ENCODE peak calls at places on chromosome 4, in seven cellular contexts. X is NCI-H748 treated with DMSO at 0.1 percent for 48 hours, F is HTR-8/SVneo, Z is GM23248, J is GM18507, T is NCI-H345, L is nephron progenitor cell. R is an unnamed sample.

GRCh38 chr4:16431871-16432270 is 205.6 kb upstream of the TAPT1 start:
- DNase-seq in X (no peak), F (no peak), Z (no peak), J (no peak), T (no peak), L (no peak), R (no peak)

GRCh38 chr4:184599492-184600135 is 49.6 kb downstream of the CASP3 start:
- DNase-seq in X (no peak), F (no peak), Z (peak), J (no peak), T (no peak), L (no peak), R (no peak)

GRCh38 chr4:40369437-40370278 is 34.5 kb downstream of the CHRNA9 start:
- DNase-seq in X (no peak), F (no peak), Z (no peak), J (no peak), T (no peak), L (no peak), R (no peak)

GRCh38 chr4:99414401-99414800 is 20.7 kb downstream of the ADH7 start:
- DNase-seq in X (no peak), F (no peak), Z (no peak), J (no peak), T (no peak), L (no peak), R (no peak)

GRCh38 chr4:158193171-158193749 is 17.0 kb upstream of the TMEM144 start:
- DNase-seq in X (peak), F (peak), Z (peak), J (no peak), T (peak), L (no peak), R (peak)

GRCh38 chr4:77073106-77073858 is 2.5 kb downstream of the CCNI start:
- DNase-seq in X (no peak), F (no peak), Z (peak), J (no peak), T (no peak), L (no peak), R (no peak)

GRCh38 chr4:11323771-11324170 is 104.9 kb downstream of the HS3ST1 start:
- DNase-seq in X (no peak), F (no peak), Z (no peak), J (no peak), T (no peak), L (no peak), R (no peak)

GRCh38 chr4:170234800-170235199 is 145.0 kb upstream of the AADAT start:
- DNase-seq in X (no peak), F (no peak), Z (no peak), J (no peak), T (no peak), L (no peak), R (no peak)

GRCh38 chr4:128591482-128591881 is 218.0 kb upstream of the JADE1 start:
- DNase-seq in X (no peak), F (no peak), Z (no peak), J (no peak), T (no peak), L (no peak), R (no peak)